ENCODE peak calls at places on chromosome X, in five cellular contexts. T is neural crest cell, K is lower lobe of right lung, F is EL, I is brain microvascular endothelial cell. Z is an unnamed sample.

GRCh38 chrX:10208281-10208856 is 51.6 kb downstream of the CLCN4 start:
- DNase-seq in T (no peak), K (no peak), F (no peak), I (no peak), Z (no peak)

GRCh38 chrX:41827886-41828285 is 95.5 kb downstream of the CASK start:
- DNase-seq in I (no peak), F (peak; percentile 51), T (no peak), K (no peak), Z (no peak)

GRCh38 chrX:78104447-78105176 is 564 bp downstream of the PGK1 start:
- DNase-seq in I (no peak), F (peak; percentile 35), K (peak; percentile 78), T (no peak), Z (no peak)

GRCh38 chrX:53048169-53049126 is at the start of gene GPR173:
- DNase-seq in T (peak; percentile 35), F (peak; percentile 67), I (peak; percentile 43), K (peak; percentile 50), Z (no peak)

GRCh38 chrX:10756365-10756915 is 136.1 kb upstream of the MID1 start:
- DNase-seq in K (no peak), F (peak; percentile 88), I (peak; percentile 86), T (no peak), Z (peak; percentile 62)

GRCh38 chrX:123731987-123732678 is 719 bp downstream of the THOC2 start:
- DNase-seq in I (no peak), T (peak; percentile 2), K (no peak), F (peak; percentile 28), Z (no peak)

GRCh38 chrX:154490021-154490413 is 412 bp downstream of the SLC10A3 start:
- DNase-seq in F (peak; percentile 68), T (no peak), K (no peak), I (no peak), Z (peak; percentile 15)

GRCh38 chrX:103343105-103343504 is 13.1 kb downstream of the TCEAL7 start:
- DNase-seq in F (peak; percentile 43), I (peak; percentile 42), K (no peak), T (no peak), Z (peak; percentile 18)

GRCh38 chrX:67500617-67501016 is 43.2 kb upstream of the AR start:
- DNase-seq in F (no peak), K (no peak), T (no peak), I (no peak), Z (no peak)

GRCh38 chrX:130539721-130540321 is 138.0 kb downstream of the RBMX2 start:
- DNase-seq in K (peak; percentile 51), I (peak; percentile 35), T (peak; percentile 57), F (peak; percentile 35), Z (peak; percentile 19)

GRCh38 chrX:152861116-152861515 is 30.3 kb downstream of the NSDHL start:
- DNase-seq in I (no peak), T (no peak), F (no peak), K (no peak), Z (no peak)

Z was measured in astrocyte of the cerebellum.